ENCODE peak calls at places on chromosomes 16 and 17, in six cellular contexts. T, M, N, U, L and F are unnamed samples.

GRCh38 chr16:58096249-58096648 is 32.9 kb downstream of the CFAP20 start:
- DNase-seq in T (peak; percentile 42), M (no peak), N (no peak), U (no peak), L (no peak), F (no peak)

GRCh38 chr16:68590201-68590994 is 51.3 kb downstream of the ZFP90 start:
- DNase-seq in T (peak; percentile 83), M (peak; percentile 7), N (no peak), U (peak; percentile 97), L (no peak), F (peak; percentile 89)

GRCh38 chr16:89006036-89006752 is 29.2 kb upstream of the CBFA2T3 start:
- DNase-seq in T (no peak), M (no peak), N (peak; percentile 13), U (no peak), L (no peak), F (no peak)

GRCh38 chr17:57868007-57868774 is 18.3 kb upstream of the MRPS23 start:
- DNase-seq in T (no peak), M (peak; percentile 94), N (peak; percentile 86), U (peak; percentile 71), L (peak; percentile 69), F (peak; percentile 86)

GRCh38 chr16:7919782-7920181 is 587.1 kb downstream of the RBFOX1 start:
- DNase-seq in T (no peak), M (no peak), N (no peak), U (no peak), L (no peak), F (no peak)

GRCh38 chr17:41627316-41628072 is 3.1 kb upstream of the KRT17 start:
- DNase-seq in T (no peak), M (no peak), N (no peak), U (no peak), L (no peak), F (no peak)

GRCh38 chr17:17081304-17081940 is 39.2 kb downstream of the MPRIP start:
- DNase-seq in T (no peak), M (no peak), N (no peak), U (no peak), L (no peak), F (no peak)

GRCh38 chr17:74737299-74738050 is 419 bp downstream of the RAB37 start:
- DNase-seq in T (peak; percentile 55), M (no peak), N (no peak), U (peak; percentile 85), L (no peak), F (no peak)

GRCh38 chr16:48126801-48127644 is 28.8 kb downstream of the ABCC12 start:
- DNase-seq in T (peak; percentile 5), M (peak; percentile 98), N (no peak), U (no peak), L (no peak), F (no peak)

GRCh38 chr16:22141746-22142145 is 20.6 kb upstream of the SDR42E2 start:
- DNase-seq in T (no peak), M (peak; percentile 7), N (no peak), U (peak; percentile 59), L (no peak), F (no peak)

GRCh38 chr16:73735018-73735417 is 561.6 kb upstream of the PSMD7 start:
- DNase-seq in T (no peak), M (peak; percentile 75), N (no peak), U (no peak), L (no peak), F (no peak)

GRCh38 chr17:6346986-6347385 is 87.9 kb downstream of the AIPL1 start:
- DNase-seq in T (no peak), M (no peak), N (no peak), U (no peak), L (no peak), F (no peak)

GRCh38 chr17:62704381-62704971 is 77.0 kb downstream of the MRC2 start:
- DNase-seq in T (peak; percentile 44), M (peak; percentile 35), N (no peak), U (peak; percentile 77), L (no peak), F (peak; percentile 38)

GRCh38 chr17:6555331-6556120 is 829 bp downstream of the PITPNM3 start:
- DNase-seq in T (no peak), M (peak; percentile 39), N (no peak), U (peak; percentile 67), L (no peak), F (peak; percentile 55)

GRCh38 chr17:79664925-79665738 is 54.3 kb upstream of the RBFOX3 start:
- DNase-seq in T (peak; percentile 5), M (no peak), N (peak; percentile 65), U (peak; percentile 72), L (no peak), F (peak; percentile 92)

GRCh38 chr17:4725646-4726300 is 5.5 kb upstream of the MED11 start:
- DNase-seq in T (no peak), M (no peak), N (no peak), U (no peak), L (no peak), F (no peak)

GRCh38 chr16:31833047-31833446 is 40.6 kb upstream of the ZNF267 start:
- DNase-seq in T (no peak), M (no peak), N (no peak), U (no peak), L (no peak), F (no peak)

GRCh38 chr17:67491678-67492019 is 114.6 kb downstream of the PITPNC1 start:
- DNase-seq in T (no peak), M (no peak), N (no peak), U (no peak), L (no peak), F (no peak)

GRCh38 chr16:81515281-81515680 is 70.7 kb downstream of the CMIP start:
- DNase-seq in T (no peak), M (no peak), N (no peak), U (no peak), L (no peak), F (no peak)

GRCh38 chr17:62105861-62106260 is 40.8 kb upstream of the MED13 start:
- DNase-seq in T (no peak), M (no peak), N (no peak), U (no peak), L (no peak), F (no peak)

GRCh38 chr17:43028221-43028861 is 3.3 kb downstream of the RND2 start:
- DNase-seq in T (no peak), M (no peak), N (no peak), U (no peak), L (no peak), F (no peak)

GRCh38 chr17:50721194-50722010 is 2.0 kb downstream of the LUC7L3 start:
- DNase-seq in T (no peak), M (no peak), N (no peak), U (no peak), L (no peak), F (no peak)

GRCh38 chr17:50715471-50715870 is 3.9 kb upstream of the LUC7L3 start:
- DNase-seq in T (no peak), M (no peak), N (no peak), U (no peak), L (no peak), F (no peak)

GRCh38 chr17:50719924-50720805 is 762 bp downstream of the LUC7L3 start:
- DNase-seq in T (no peak), M (no peak), N (no peak), U (no peak), L (no peak), F (no peak)

GRCh38 chr17:50722746-50723145 is 3.3 kb downstream of the LUC7L3 start:
- DNase-seq in T (no peak), M (no peak), N (no peak), U (no peak), L (no peak), F (no peak)

GRCh38 chr17:50719144-50719923 is at the start of gene LUC7L3:
- DNase-seq in T (peak; percentile 95), M (peak; percentile 91), N (peak; percentile 91), U (peak; percentile 97), L (peak; percentile 76), F (peak; percentile 95)
- TF ChIP-seq CTCF in T (no peak), M (no peak), N (no peak), U (no peak), L (no peak), F (peak; percentile 15)

DNA sequence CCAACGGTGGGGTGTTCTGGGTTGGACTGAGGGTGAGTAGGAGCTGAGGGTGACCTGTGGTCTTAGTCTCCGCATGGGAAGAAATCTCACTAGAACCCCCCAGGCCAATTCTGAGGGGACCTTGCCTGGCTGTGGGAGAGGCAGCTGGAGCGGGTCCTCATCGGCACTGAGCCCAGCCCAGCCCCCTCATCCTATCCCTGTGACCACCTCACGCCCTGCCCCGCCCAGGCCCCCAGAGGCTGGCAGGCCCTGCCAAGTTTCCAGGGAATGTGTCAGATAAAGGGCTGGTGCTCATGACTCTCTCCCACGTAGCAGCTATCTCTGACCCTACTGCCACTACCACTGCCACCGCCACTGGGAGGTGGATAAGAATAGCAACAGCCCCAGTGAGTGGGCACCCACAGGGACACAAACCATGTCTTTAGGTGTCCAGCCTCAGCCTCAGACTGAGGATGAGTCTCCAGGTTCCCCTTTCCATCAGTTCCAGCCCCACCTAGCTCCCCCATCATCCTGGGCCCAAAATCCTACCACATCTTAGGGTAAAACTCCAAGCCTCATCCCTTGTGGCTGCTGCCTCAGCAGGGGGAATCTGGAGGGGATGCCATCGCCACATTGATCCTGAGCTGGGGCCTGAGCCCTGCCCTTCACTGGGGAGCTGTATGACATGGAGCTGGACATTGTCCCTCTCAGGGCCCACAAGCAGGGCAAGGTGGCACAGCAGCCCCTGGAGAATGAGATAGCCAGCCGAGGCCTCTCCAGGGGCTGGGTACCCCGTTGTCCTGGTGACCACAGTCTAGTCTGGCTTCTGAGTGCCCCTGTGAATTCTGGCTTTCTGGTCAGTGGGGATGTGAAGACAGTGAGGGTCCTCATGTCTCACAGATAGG is 14.9 kb downstream of the CDH16 start:
- DNase-seq in T (peak; percentile 58), M (no peak), N (no peak), U (no peak), L (no peak), F (no peak)
- H3K4me1 ChIP-seq in T (peaks cover 79% of the 10 kb centered on the region), M (peaks cover 43% of the 10 kb centered on the region), N (peaks cover 83% of the 10 kb centered on the region), U (peaks cover 4% of the 10 kb centered on the region), L (peaks cover 83% of the 10 kb centered on the region), F (peaks cover 41% of the 10 kb centered on the region)

DNA sequence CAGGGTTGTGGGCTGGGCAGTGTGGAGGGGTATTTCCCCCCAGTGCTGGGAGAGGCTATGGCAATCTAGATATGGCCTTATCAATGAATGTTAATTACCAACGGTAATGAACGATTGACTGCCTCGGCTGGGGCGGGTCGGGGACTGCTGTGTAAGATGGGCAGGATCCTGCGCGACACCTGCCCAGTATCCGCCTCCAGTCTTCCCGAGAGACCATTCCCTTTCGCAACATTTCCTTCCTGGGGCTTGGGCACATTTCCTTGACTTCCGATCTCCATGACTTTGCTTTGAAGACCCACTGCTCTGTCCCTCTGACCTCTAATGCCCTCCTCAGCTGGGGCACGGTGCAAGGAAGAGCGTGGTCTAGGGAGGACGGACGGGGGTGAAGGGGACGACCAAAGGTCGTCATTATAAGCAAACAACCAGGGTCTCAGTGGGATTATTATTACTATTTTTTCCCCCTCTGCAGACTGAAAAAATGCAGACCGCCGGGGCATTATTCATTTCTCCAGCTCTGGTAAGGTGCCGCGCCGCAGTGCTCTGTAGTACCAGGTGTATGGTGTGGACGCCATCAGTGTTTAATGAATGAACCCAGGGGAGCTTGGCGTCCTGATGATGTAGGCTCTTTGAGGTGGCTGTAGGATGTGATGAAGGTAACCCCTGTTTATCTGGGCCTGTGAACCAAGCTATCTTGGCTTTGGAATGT is 506 bp downstream of the ATP5MC1 start:
- DNase-seq in T (peak; percentile 19), M (no peak), N (no peak), U (no peak), L (no peak), F (no peak)
- TF ChIP-seq CTCF in T (no peak), M (no peak), N (no peak), U (no peak), L (no peak), F (no peak)

DNA sequence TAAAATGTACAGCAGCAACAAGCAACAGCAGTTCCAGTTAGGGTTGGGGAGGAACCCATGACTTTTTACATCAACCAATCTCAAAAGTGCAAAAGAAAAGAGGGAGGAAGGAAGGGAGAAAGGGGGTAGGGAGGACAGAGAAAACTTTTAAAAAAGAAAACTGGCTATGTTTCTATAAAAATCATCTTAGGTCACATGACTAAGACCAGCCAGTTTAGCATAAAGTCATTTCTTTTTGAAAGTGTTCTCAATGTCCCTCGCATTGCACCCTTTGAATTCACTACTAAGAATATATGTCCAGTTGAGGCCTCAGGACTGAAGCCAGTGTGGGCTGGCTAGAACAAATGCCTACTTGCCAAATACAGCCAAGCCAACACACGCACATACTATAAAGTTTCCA is 28.9 kb downstream of the DCUN1D3 start:
- DNase-seq in T (no peak), M (no peak), N (no peak), U (no peak), L (no peak), F (no peak)
- H3K4me1 ChIP-seq in T (peaks cover 48% of the 10 kb centered on the region), M (peaks cover 15% of the 10 kb centered on the region), N (peaks cover 92% of the 10 kb centered on the region), U (peaks cover 1% of the 10 kb centered on the region), L (peaks cover 93% of the 10 kb centered on the region), F (peaks cover 16% of the 10 kb centered on the region)